ENCODE peak calls at places on chromosomes 2 and 18, in six cellular contexts. H is body of pancreas, Y is HCT116, F is endothelial cell of umbilical vein, R is IMR-90, K is uterus. C is an unnamed sample.

GRCh38 chr2:20076757-20077156 is 25.3 kb upstream of the LAPTM4A start:
- DNase-seq in K (no peak), H (no peak), R (no peak), Y (no peak), F (no peak), C (no peak)

GRCh38 chr2:196404276-196404675 is 232.9 kb upstream of the STK17B start:
- DNase-seq in K (no peak), F (peak; percentile 72), H (no peak), R (no peak), Y (no peak), C (no peak)

GRCh38 chr2:71675296-71675695 is 221.9 kb downstream of the DYSF start:
- DNase-seq in H (peak; percentile 43), F (no peak), K (no peak), Y (no peak), R (no peak), C (peak; percentile 6)

GRCh38 chr2:128425216-128425615 is 106.5 kb upstream of the HS6ST1 start:
- DNase-seq in K (no peak), Y (no peak), R (no peak), F (no peak), H (peak; percentile 2), C (peak; percentile 9)

GRCh38 chr2:144358979-144359541 is 160.9 kb downstream of the ZEB2 start:
- DNase-seq in R (peak; percentile 71), Y (no peak), H (no peak), K (no peak), F (peak; percentile 57), C (peak; percentile 43)

GRCh38 chr2:30310955-30311354 is 79.6 kb downstream of the LBH start:
- DNase-seq in R (no peak), F (no peak), K (no peak), Y (no peak), H (no peak), C (no peak)

GRCh38 chr2:23508066-23508390 is 123.0 kb downstream of the KLHL29 start:
- DNase-seq in Y (no peak), K (no peak), F (no peak), H (no peak), R (no peak), C (no peak)

GRCh38 chr2:227717687-227718567 is at the start of gene SLC19A3:
- DNase-seq in K (peak; percentile 72), F (peak; percentile 80), R (peak; percentile 50), H (peak; percentile 84), Y (no peak), C (peak; percentile 87)

GRCh38 chr18:45920367-45920766 is 46.8 kb downstream of the EPG5 start:
- DNase-seq in K (peak; percentile 32), F (peak; percentile 72), R (peak; percentile 62), H (peak; percentile 88), Y (no peak), C (peak; percentile 78)

GRCh38 chr2:170492010-170492409 is 223.1 kb upstream of the SP5 start:
- DNase-seq in H (no peak), F (no peak), R (no peak), K (no peak), Y (no peak), C (no peak)

GRCh38 chr18:43277164-43277600 is at the start of gene SYT4:
- DNase-seq in R (peak; percentile 7), F (peak; percentile 19), Y (no peak), K (no peak), H (peak; percentile 57), C (peak; percentile 77)

GRCh38 chr2:209977386-209978239 is 24.8 kb upstream of the RPE start:
- DNase-seq in F (peak; percentile 60), Y (peak; percentile 28), H (no peak), R (peak; percentile 44), K (no peak), C (no peak)

GRCh38 chr18:48073231-48073930 is 142.9 kb upstream of the SMAD2 start:
- DNase-seq in Y (no peak), K (no peak), R (no peak), H (no peak), F (no peak), C (no peak)

GRCh38 chr2:28394331-28394877 is 1.7 kb downstream of the FOSL2 start:
- DNase-seq in R (peak; percentile 71), Y (no peak), H (peak; percentile 83), F (peak; percentile 63), K (peak; percentile 72), C (peak; percentile 68)
- H3K4me3 ChIP-seq in R (peak overlapping the region; percentile 91), Y (peak overlapping the region; percentile 70), H (peak overlapping the region; percentile 65), F (peak overlapping the region; percentile 97), K (peak overlapping the region; percentile 95), C (peak overlapping the region; percentile 77)

GRCh38 chr2:203379156-203379555 is 51.0 kb downstream of the ABI2 start:
- DNase-seq in K (no peak), F (no peak), R (no peak), H (no peak), Y (no peak), C (no peak)

DNA sequence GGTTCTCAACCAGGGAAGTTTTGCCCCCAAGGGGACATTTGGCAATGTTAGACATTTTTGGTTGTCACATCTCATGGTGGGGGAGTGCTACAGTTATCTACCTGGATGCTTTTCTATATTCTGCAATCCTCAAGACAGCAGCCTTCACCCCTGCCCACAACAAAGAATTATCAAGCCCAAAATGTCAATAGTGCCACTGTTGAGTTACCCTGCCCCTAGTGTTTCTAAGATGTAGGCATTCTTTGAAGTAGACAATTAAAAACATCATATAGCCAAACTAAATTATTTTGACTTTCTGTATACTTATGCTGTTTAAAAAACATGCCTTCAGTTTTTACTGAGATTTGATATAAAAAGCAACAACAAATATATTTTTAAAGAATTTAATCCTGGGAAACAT is 48.0 kb downstream of the ABI2 start:
- DNase-seq in K (no peak), Y (no peak), H (no peak), R (no peak), F (no peak), C (no peak)
- TF ChIP-seq CTCF in K (no peak), Y (peak; percentile 27), H (no peak), R (no peak), F (no peak), C (no peak)

GRCh38 chr18:63159590-63159989 is 160.0 kb downstream of the BCL2 start:
- DNase-seq in R (no peak), F (no peak), K (no peak), Y (no peak), H (no peak), C (no peak)

GRCh38 chr18:63155910-63156773 is 163.4 kb downstream of the BCL2 start:
- DNase-seq in Y (no peak), R (no peak), F (no peak), K (no peak), H (no peak), C (no peak)

GRCh38 chr18:63158676-63159291 is 160.8 kb downstream of the BCL2 start:
- DNase-seq in F (no peak), R (no peak), H (no peak), Y (no peak), K (no peak), C (no peak)

GRCh38 chr18:63158012-63158631 is 161.4 kb downstream of the BCL2 start:
- DNase-seq in R (no peak), F (no peak), H (no peak), K (no peak), Y (no peak), C (no peak)

DNA sequence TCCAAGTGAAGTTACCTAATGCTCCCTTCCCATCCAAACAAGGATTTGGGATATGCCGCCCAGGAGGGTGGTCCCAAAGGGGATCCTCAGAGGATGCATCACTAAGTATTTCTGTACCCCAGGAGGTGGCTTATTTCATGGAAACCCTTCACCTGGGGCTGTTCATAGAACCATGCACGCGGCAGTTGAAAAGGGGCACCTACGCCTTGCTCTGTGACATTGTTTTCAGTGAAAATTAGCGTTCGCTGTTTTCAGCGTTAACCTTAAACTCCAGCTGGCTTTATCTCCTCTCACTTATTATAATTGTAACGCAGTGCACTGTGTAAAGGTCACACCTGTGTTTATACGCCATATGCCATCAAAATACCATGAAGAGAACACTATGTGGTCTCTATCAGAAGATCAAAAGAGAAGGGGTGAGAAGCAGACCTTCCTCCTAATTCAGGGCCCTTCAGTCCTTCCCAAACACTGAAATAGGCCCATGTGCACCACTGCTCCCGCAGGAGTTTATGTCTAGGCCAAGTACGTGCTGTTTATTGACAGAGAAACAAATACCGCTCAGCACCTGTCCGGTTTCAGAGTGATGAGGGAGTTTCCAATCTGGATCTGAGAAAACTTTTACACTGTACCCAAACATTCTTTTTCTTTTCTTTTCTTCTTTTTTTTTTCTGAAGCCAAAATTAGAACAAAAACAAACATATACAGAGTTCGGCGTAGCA is 162.1 kb downstream of the BCL2 start:
- DNase-seq in R (no peak), F (no peak), Y (no peak), H (peak; percentile 30), K (no peak), C (no peak)
- TF ChIP-seq POLR2A in R (no peak), F (no peak), Y (no peak), H (no peak), K (no peak), C (no peak)

DNA sequence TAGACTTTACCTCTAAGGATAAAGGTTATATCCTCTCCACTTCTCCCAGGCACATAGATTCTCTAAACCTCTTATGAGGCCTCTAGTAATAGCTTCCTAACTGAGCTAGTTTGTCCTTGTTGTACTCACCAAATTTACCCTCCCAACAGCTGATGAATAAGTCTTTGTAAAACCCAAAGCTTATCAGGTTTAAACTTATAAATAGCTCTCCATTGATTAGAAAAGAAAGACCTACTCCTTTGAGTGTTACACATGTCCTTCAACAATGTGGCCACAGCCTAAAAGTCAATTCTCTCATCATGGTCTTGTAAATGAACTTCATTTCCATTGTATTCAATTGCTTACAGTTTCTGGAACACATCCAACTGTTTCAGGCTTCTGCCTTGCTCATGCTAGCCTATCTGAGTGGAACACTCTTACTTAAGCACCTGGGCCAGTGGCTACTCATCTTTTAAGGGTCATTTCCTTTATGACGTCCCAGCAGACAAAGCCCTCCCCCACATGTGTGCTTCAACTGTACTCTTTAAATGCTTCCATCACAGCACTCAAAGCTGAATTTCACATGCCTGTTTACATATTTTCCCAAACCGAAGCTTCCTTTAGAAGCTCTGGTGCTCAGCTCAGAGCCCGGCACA is 131.6 kb downstream of the CDH2 start:
- DNase-seq in F (peak; percentile 50), Y (no peak), H (no peak), K (no peak), R (peak; percentile 86), C (no peak)
- H3K4me3 ChIP-seq in F (no peak overlapping the region), Y (no peak overlapping the region), H (no peak overlapping the region), K (no peak overlapping the region), R (peak overlapping the region; percentile 25), C (no peak overlapping the region)